ENCODE peak calls at places on chromosomes 4 and X, in seven cellular contexts. Q is fibroblast of lung, H is AG04450, O is heart left ventricle, T is progenitor cell of endocrine pancreas, G is brain microvascular endothelial cell, J is Calu3. A is an unnamed sample.

GRCh38 chr4:121989715-121990114 is 37.9 kb upstream of the TRPC3 start:
- DNase-seq in Q (peak; percentile 67), H (no peak), O (no peak), T (peak; percentile 29), G (peak; percentile 84), J (peak; percentile 5), A (no peak)

GRCh38 chr4:2888826-2889225 is 45.2 kb downstream of the ADD1 start:
- DNase-seq in Q (peak; percentile 10), H (no peak), O (no peak), T (no peak), G (no peak), J (no peak), A (no peak)

GRCh38 chr4:150583287-150584197 is 1.6 kb downstream of the MAB21L2 start:
- DNase-seq in Q (peak; percentile 61), H (no peak), O (peak; percentile 67), T (no peak), G (peak; percentile 28), J (no peak), A (no peak)

GRCh38 chr4:74370912-74371311 is 6.0 kb downstream of the EREG start:
- DNase-seq in Q (peak; percentile 82), H (no peak), O (no peak), T (peak; percentile 11), G (peak; percentile 72), J (no peak), A (no peak)

GRCh38 chr4:85741921-85742591 is 267.1 kb downstream of the ARHGAP24 start:
- DNase-seq in Q (no peak), H (no peak), O (peak; percentile 65), T (no peak), G (no peak), J (no peak), A (no peak)

GRCh38 chr4:53616219-53616618 is 24.9 kb upstream of the LNX1 start:
- DNase-seq in Q (no peak), H (no peak), O (no peak), T (no peak), G (no peak), J (no peak), A (no peak)

GRCh38 chr4:141140271-141141205 is 7.3 kb upstream of the RNF150 start:
- DNase-seq in Q (no peak), H (no peak), O (no peak), T (no peak), G (no peak), J (no peak), A (no peak)

GRCh38 chr4:149765630-149766029 is 50.0 kb downstream of the IQCM start:
- DNase-seq in Q (peak; percentile 58), H (no peak), O (no peak), T (no peak), G (peak; percentile 54), J (no peak), A (no peak)

GRCh38 chrX:71540801-71541545 is 8.1 kb downstream of the OGT start:
- DNase-seq in Q (no peak), H (no peak), O (no peak), T (no peak), G (no peak), J (no peak), A (no peak)

GRCh38 chrX:1246816-1247215 is 21.8 kb upstream of the CSF2RA start:
- DNase-seq in Q (peak; percentile 3), H (no peak), O (peak; percentile 86), T (peak; percentile 71), G (peak; percentile 63), J (peak; percentile 69), A (no peak)

GRCh38 chr4:113919611-113920010 is 59.8 kb downstream of the ARSJ start:
- DNase-seq in Q (peak; percentile 32), H (no peak), O (no peak), T (no peak), G (peak; percentile 41), J (no peak), A (no peak)

GRCh38 chr4:38132140-38132673 is 172.0 kb downstream of the PTTG2 start:
- DNase-seq in Q (peak; percentile 93), H (peak; percentile 79), O (no peak), T (no peak), G (peak; percentile 98), J (no peak), A (peak; percentile 56)

GRCh38 chr4:184450045-184450444 is 24.3 kb downstream of the IRF2 start:
- DNase-seq in Q (peak; percentile 87), H (peak; percentile 41), O (no peak), T (no peak), G (peak; percentile 25), J (no peak), A (peak; percentile 77)

GRCh38 chr4:89482926-89483595 is 175.5 kb upstream of the GPRIN3 start:
- DNase-seq in Q (peak; percentile 9), H (no peak), O (no peak), T (no peak), G (no peak), J (no peak), A (no peak)

GRCh38 chrX:71111141-71111843 is at the start of gene IL2RG:
- DNase-seq in Q (no peak), H (no peak), O (no peak), T (no peak), G (no peak), J (no peak), A (no peak)

GRCh38 chr4:1727117-1728031 is 6.1 kb downstream of the TACC3 start:
- DNase-seq in Q (peak; percentile 64), H (no peak), O (peak; percentile 89), T (no peak), G (peak; percentile 82), J (peak; percentile 87), A (no peak)

GRCh38 chr4:69849297-69849696 is 10.6 kb downstream of the SULT1E1 start:
- DNase-seq in Q (no peak), H (no peak), O (no peak), T (no peak), G (no peak), J (no peak), A (no peak)

GRCh38 chr4:4418676-4419370 is 31.9 kb downstream of the NSG1 start:
- DNase-seq in Q (no peak), H (no peak), O (no peak), T (no peak), G (no peak), J (no peak), A (no peak)

GRCh38 chr4:128649575-128650205 is 159.8 kb upstream of the JADE1 start:
- DNase-seq in Q (peak; percentile 46), H (peak; percentile 32), O (no peak), T (no peak), G (peak; percentile 31), J (no peak), A (no peak)

GRCh38 chrX:13464599-13465275 is 104.7 kb upstream of the EGFL6 start:
- DNase-seq in Q (no peak), H (no peak), O (no peak), T (no peak), G (no peak), J (no peak), A (no peak)

DNA sequence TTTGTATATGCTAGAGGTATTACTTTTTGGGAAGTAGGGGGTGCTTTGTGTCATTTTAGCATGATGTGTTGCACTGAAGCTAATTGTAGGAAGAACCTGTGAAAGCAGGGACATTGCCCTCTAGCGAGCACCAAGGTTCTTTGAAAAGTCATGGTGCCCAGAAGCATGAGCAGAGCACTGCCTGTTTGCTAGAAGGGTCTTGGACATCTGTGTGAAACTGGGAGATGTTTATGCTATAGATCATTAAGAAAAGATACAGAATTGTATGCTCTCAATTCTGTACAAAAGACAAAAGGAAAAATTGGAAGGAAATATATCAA is 14.7 kb downstream of the GRPR start:
- DNase-seq in Q (no peak), H (no peak), O (no peak), T (no peak), G (no peak), J (no peak), A (no peak)
- TF ChIP-seq CTCF in Q (peak; percentile 15), H (no peak), O (no peak), T (peak; percentile 44), G (peak; percentile 36), J (no peak), A (no peak)

GRCh38 chrX:103776586-103776985 is at the start of gene PLP1:
- DNase-seq in Q (no peak), H (no peak), O (no peak), T (no peak), G (no peak), J (no peak), A (no peak)

GRCh38 chrX:103779156-103779555 is 2.5 kb downstream of the PLP1 start:
- DNase-seq in Q (no peak), H (no peak), O (no peak), T (no peak), G (peak; percentile 29), J (no peak), A (no peak)

GRCh38 chrX:103773445-103773844 is 3.2 kb upstream of the PLP1 start:
- DNase-seq in Q (no peak), H (no peak), O (no peak), T (no peak), G (no peak), J (no peak), A (no peak)

DNA sequence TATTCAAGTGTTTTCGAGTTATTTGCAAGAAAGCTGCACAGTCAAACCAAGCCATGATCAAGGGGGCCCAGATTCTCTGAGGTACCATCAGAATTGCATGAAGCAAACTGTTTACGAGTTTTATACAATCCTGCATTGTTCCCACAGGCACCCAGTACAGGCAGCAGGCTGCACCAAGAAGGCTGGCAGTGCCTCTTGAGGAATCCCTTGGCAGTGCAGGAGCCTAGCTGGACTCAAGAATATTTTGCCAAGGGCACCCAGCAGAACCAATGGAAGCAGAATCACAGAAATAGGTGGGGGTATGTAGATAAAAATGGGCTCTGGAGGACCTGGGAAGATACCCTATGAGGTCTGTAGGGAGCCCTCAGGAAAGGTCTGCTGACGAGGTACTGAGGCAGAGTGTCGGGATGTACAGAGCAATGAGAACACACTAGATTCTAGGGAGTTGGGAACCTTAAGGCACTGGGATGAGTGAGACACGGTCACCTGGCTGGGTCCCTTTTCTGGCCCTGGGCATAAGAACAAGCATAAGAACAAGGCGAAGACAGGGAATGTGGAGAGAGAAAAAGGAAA is 2.5 kb upstream of the PLP1 start:
- DNase-seq in Q (peak; percentile 74), H (no peak), O (no peak), T (no peak), G (no peak), J (peak; percentile 6), A (no peak)
- TF ChIP-seq CTCF in Q (peak; percentile 59), H (peak; percentile 33), O (peak; percentile 16), T (no peak), G (peak; percentile 68), J (peak; percentile 10), A (peak; percentile 35)

DNA sequence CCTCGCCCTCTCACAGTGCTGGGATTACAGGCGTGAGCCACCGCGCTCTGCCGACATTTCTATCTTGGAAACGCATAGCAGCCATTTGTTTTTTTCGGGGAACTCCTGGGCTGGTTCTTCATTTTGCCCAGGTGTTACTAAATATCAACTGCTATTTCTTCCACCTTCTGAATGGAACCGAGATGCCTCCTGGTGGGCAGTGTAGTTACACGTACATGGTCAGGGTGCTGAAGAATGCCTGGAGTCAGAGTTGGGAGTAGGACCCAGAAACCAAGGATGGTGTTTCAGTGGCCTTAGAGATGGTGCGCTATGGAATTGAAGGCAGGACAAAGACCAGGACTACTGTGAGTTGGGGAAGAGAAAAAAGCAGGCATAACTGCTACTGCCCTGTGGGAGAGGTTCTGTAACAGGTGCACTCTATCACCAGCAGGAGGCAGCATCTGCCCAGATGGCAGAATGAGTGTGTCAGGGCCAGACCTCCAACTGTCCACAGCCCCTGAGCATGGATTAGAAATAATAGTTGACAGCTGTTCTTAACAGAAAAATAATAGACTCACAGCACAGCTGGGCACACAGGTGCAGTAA is 81.7 kb downstream of the ZC4H2 start:
- DNase-seq in Q (no peak), H (no peak), O (no peak), T (peak; percentile 14), G (no peak), J (no peak), A (no peak)
- TF ChIP-seq CTCF in Q (peak; percentile 16), H (peak; percentile 44), O (no peak), T (peak; percentile 65), G (peak; percentile 24), J (no peak), A (peak; percentile 7)

GRCh38 chr4:120611092-120611491 is 311.4 kb downstream of the PRDM5 start:
- DNase-seq in Q (no peak), H (no peak), O (no peak), T (no peak), G (no peak), J (no peak), A (no peak)
- TF ChIP-seq CTCF in Q (no peak), H (no peak), O (no peak), T (no peak), G (no peak), J (no peak), A (no peak)

A was measured in AG09319.